ENCODE peak calls at places on chromosomes 6 and 20, in ten cellular contexts. Y is CD8-positive, alpha-beta memory T cell; P is activated naive CD8-positive, alpha-beta T cell treated with anti-CD3 and anti-CD28 coated beads, Interleukin-2, amount 50 U/mL, for 16 hours; J is cerebellar nuclear complex; H is activated T-cell treated with anti-CD3 and anti-CD28 coated beads for 24 hours; R is endodermal cell; K is activated CD8-positive, alpha-beta memory T cell treated with anti-CD3 and anti-CD28 coated beads for 48 hours; E is stimulated activated CD4-positive, alpha-beta T cell treated with anti-CD3 and anti-CD28 coated beads, Interleukin-15, amount 100 ng/mL, for 24 hours; L is EL; X is NCI-H1105. F is an unnamed sample.

GRCh38 chr20:52978851-52979250 is 6.7 kb downstream of the TSHZ2 start:
- DNase-seq in Y (no peak), P (no peak), J (no peak), H (no peak), R (no peak), K (no peak), E (no peak), L (no peak), X (no peak), F (no peak)

GRCh38 chr6:157226761-157227160 is 96.6 kb downstream of the TMEM242 start:
- DNase-seq in Y (no peak), P (no peak), J (no peak), H (no peak), R (peak), K (no peak), E (no peak), L (no peak), X (no peak), F (no peak)

GRCh38 chr20:19367591-19367990 is 155.1 kb downstream of the SLC24A3 start:
- DNase-seq in Y (no peak), P (no peak), J (no peak), H (no peak), R (no peak), K (no peak), E (no peak), L (no peak), X (no peak), F (no peak)

GRCh38 chr20:22525821-22526220 is 58.6 kb downstream of the FOXA2 start:
- DNase-seq in Y (no peak), P (no peak), J (no peak), H (no peak), R (no peak), K (no peak), E (no peak), L (no peak), X (no peak), F (no peak)

GRCh38 chr20:52457826-52458225 is 266.2 kb upstream of the ZFP64 start:
- DNase-seq in Y (no peak), P (no peak), J (no peak), H (no peak), R (no peak), K (no peak), E (no peak), L (no peak), X (no peak), F (no peak)

GRCh38 chr6:107942164-107942563 is 15.8 kb downstream of the SEC63 start:
- DNase-seq in Y (no peak), P (no peak), J (no peak), H (no peak), R (no peak), K (no peak), E (no peak), L (no peak), X (no peak), F (no peak)

GRCh38 chr6:104642871-104643270 is 216.8 kb downstream of the HACE1 start:
- DNase-seq in Y (no peak), P (no peak), J (no peak), H (no peak), R (no peak), K (no peak), E (no peak), L (peak), X (no peak), F (no peak)

GRCh38 chr20:59818911-59819310 is 114.5 kb downstream of the SYCP2 start:
- DNase-seq in Y (no peak), P (no peak), J (no peak), H (no peak), R (peak), K (no peak), E (no peak), L (no peak), X (no peak), F (no peak)

GRCh38 chr6:195861-196360 is 96.4 kb upstream of the DUSP22 start:
- DNase-seq in Y (peak), P (peak), J (no peak), H (peak), R (no peak), K (no peak), E (peak), L (no peak), X (no peak), F (no peak)

GRCh38 chr6:3592371-3592941 is 135.6 kb upstream of the SLC22A23 start:
- DNase-seq in Y (no peak), P (no peak), J (no peak), H (no peak), R (no peak), K (no peak), E (no peak), L (peak), X (no peak), F (peak)

GRCh38 chr6:53724501-53724900 is 58.9 kb upstream of the KLHL31 start:
- DNase-seq in Y (no peak), P (no peak), J (no peak), H (no peak), R (peak), K (no peak), E (no peak), L (no peak), X (no peak), F (no peak)

GRCh38 chr6:43687437-43688347 is at the start of gene MRPS18A:
- DNase-seq in Y (peak), P (peak), J (peak), H (peak), R (peak), K (peak), E (peak), L (peak), X (peak), F (peak)

GRCh38 chr6:551405-551804 is 105.5 kb downstream of the HUS1B start:
- DNase-seq in Y (peak), P (no peak), J (no peak), H (peak), R (peak), K (peak), E (peak), L (peak), X (no peak), F (no peak)

GRCh38 chr6:114096553-114097172 is 125.7 kb upstream of the HDAC2 start:
- DNase-seq in Y (no peak), P (no peak), J (no peak), H (peak), R (no peak), K (no peak), E (peak), L (peak), X (peak), F (no peak)

GRCh38 chr6:158206740-158207451 is 38.7 kb downstream of the GTF2H5 start:
- DNase-seq in Y (no peak), P (no peak), J (no peak), H (peak), R (no peak), K (no peak), E (peak), L (peak), X (no peak), F (no peak)

GRCh38 chr6:159695984-159696383 is 2.9 kb upstream of the SOD2 start:
- DNase-seq in Y (no peak), P (no peak), J (no peak), H (no peak), R (no peak), K (no peak), E (no peak), L (peak), X (no peak), F (peak)

GRCh38 chr6:156699017-156699421 is 78.2 kb upstream of the ARID1B start:
- DNase-seq in Y (no peak), P (no peak), J (no peak), H (no peak), R (no peak), K (no peak), E (no peak), L (peak), X (no peak), F (peak)

GRCh38 chr20:62861732-62862336 is at the start of gene TCFL5:
- DNase-seq in Y (peak), P (peak), J (no peak), H (peak), R (peak), K (peak), E (peak), L (peak), X (peak), F (peak)

GRCh38 chr6:16511723-16512584 is 249.3 kb downstream of the ATXN1 start:
- DNase-seq in Y (peak), P (no peak), J (no peak), H (no peak), R (no peak), K (no peak), E (peak), L (no peak), X (no peak), F (no peak)

GRCh38 chr20:953742-954141 is 37.6 kb upstream of the ANGPT4 start:
- DNase-seq in Y (no peak), P (no peak), J (no peak), H (no peak), R (no peak), K (no peak), E (no peak), L (peak), X (no peak), F (peak)

GRCh38 chr6:75531174-75531573 is 37.6 kb upstream of the FILIP1 start:
- DNase-seq in Y (no peak), P (no peak), J (no peak), H (no peak), R (no peak), K (no peak), E (no peak), L (no peak), X (no peak), F (no peak)